ENCODE peak calls at places on chromosomes 11 and 22, in four cellular contexts. V is stimulated activated CD4-positive, alpha-beta T cell treated with anti-CD3 and anti-CD28 coated beads, Interleukin-4, amount 100 ng/mL, for 4 hours; P is right cardiac atrium; K is stimulated activated CD8-positive, alpha-beta memory T cell treated with anti-CD3 and anti-CD28 coated beads, Interleukin-4, amount 100 ng/mL, for 24 hours. Q is an unnamed sample.

GRCh38 chr22:24285245-24285644 is 14.6 kb downstream of the SPECC1L start:
- DNase-seq in V (no peak), P (no peak), K (no peak), Q (no peak)

GRCh38 chr11:73671701-73672100 is 25.3 kb downstream of the PLEKHB1 start:
- DNase-seq in V (no peak), P (no peak), K (no peak), Q (peak; percentile 31)

GRCh38 chr11:11520231-11521015 is 101.4 kb downstream of the GALNT18 start:
- DNase-seq in V (no peak), P (no peak), K (no peak), Q (no peak)

GRCh38 chr22:44723801-44724200 is 21.8 kb downstream of the PRR5 start:
- DNase-seq in V (no peak), P (no peak), K (no peak), Q (no peak)

GRCh38 chr11:47445840-47446239 is 3.1 kb downstream of the RAPSN start:
- DNase-seq in V (no peak), P (no peak), K (no peak), Q (no peak)

GRCh38 chr11:73801136-73801535 is 13.5 kb downstream of the MRPL48 start:
- DNase-seq in V (no peak), P (no peak), K (no peak), Q (no peak)

GRCh38 chr11:19676508-19677379 is 35.9 kb upstream of the NAV2 start:
- DNase-seq in V (no peak), P (no peak), K (no peak), Q (no peak)

GRCh38 chr11:57217053-57217452 is 20.0 kb downstream of the APLNR start:
- DNase-seq in V (no peak), P (peak; percentile 82), K (no peak), Q (peak; percentile 64)

GRCh38 chr11:11940551-11940950 is 67.9 kb downstream of the DKK3 start:
- DNase-seq in V (no peak), P (no peak), K (no peak), Q (no peak)

GRCh38 chr22:26476705-26477340 is 6.8 kb downstream of the HPS4 start:
- DNase-seq in V (no peak), P (no peak), K (no peak), Q (no peak)

GRCh38 chr11:9037046-9037780 is 33.4 kb upstream of the NRIP3 start:
- DNase-seq in V (no peak), P (no peak), K (no peak), Q (no peak)

GRCh38 chr11:104916442-104916841 is 18.2 kb upstream of the CASP12 start:
- DNase-seq in V (no peak), P (no peak), K (no peak), Q (no peak)

GRCh38 chr11:9753031-9753430 is 89.2 kb downstream of the SWAP70 start:
- DNase-seq in V (no peak), P (no peak), K (no peak), Q (no peak)

GRCh38 chr11:65575568-65576231 is at the start of gene EHBP1L1:
- DNase-seq in V (peak; percentile 73), P (peak; percentile 93), K (peak; percentile 61), Q (peak; percentile 81)

GRCh38 chr11:57095896-57096295 is 85.9 kb upstream of the LRRC55 start:
- DNase-seq in V (no peak), P (no peak), K (no peak), Q (no peak)

GRCh38 chr11:57158180-57158579 is 23.6 kb upstream of the LRRC55 start:
- DNase-seq in V (no peak), P (no peak), K (no peak), Q (no peak)

Q was measured in left ventricle myocardium inferior.